ENCODE peak calls at places on chromosome 16, in nine cellular contexts. W is IMR-90, I is fibroblast of lung, A is PC-3, V is upper lobe of left lung, M is dorsolateral prefrontal cortex, K is body of pancreas, O is heart right ventricle, J is upper lobe of right lung. R is an unnamed sample.

GRCh38 chr16:53089434-53090270 is 34.9 kb downstream of the CHD9 start:
- DNase-seq in O (no peak), V (no peak), I (peak), J (no peak), M (no peak), A (no peak), K (no peak), W (no peak), R (no peak)

GRCh38 chr16:71410146-71410545 is 31.7 kb downstream of the TLE7 start:
- DNase-seq in V (no peak), O (no peak), I (no peak), J (no peak), K (no peak), M (no peak), A (no peak), W (no peak), R (no peak)

GRCh38 chr16:84593825-84594724 is 23.8 kb downstream of the COTL1 start:
- DNase-seq in I (peak), M (peak), V (peak), O (no peak), A (no peak), J (peak), K (no peak), W (no peak), R (no peak)

GRCh38 chr16:58716468-58716867 is 17.6 kb downstream of the GOT2 start:
- DNase-seq in M (no peak), I (no peak), V (no peak), O (no peak), A (no peak), K (no peak), J (no peak), W (peak), R (no peak)

GRCh38 chr16:27284865-27285675 is 16.5 kb upstream of the NSMCE1 start:
- DNase-seq in V (no peak), K (no peak), A (no peak), J (no peak), W (no peak), O (no peak), M (no peak), I (no peak), R (no peak)

GRCh38 chr16:53465606-53466290 is 31.5 kb downstream of the RBL2 start:
- DNase-seq in J (no peak), A (peak), K (peak), W (peak), O (no peak), V (no peak), M (no peak), I (peak), R (peak)

GRCh38 chr16:48720266-48720665 is 110.3 kb upstream of the N4BP1 start:
- DNase-seq in M (no peak), A (peak), V (no peak), I (no peak), K (no peak), J (no peak), W (peak), O (no peak), R (peak)

GRCh38 chr16:85569615-85570212 is 43.4 kb upstream of the GSE1 start:
- DNase-seq in W (peak), O (no peak), I (peak), K (peak), A (peak), V (peak), J (no peak), M (no peak), R (peak)

GRCh38 chr16:69451166-69451565 is 26.7 kb downstream of the CYB5B start:
- DNase-seq in W (no peak), J (no peak), V (no peak), O (no peak), A (peak), I (peak), K (no peak), M (no peak), R (no peak)

GRCh38 chr16:31071861-31072260 is 2.2 kb downstream of the ZNF668 start:
- DNase-seq in M (no peak), K (no peak), A (peak), V (no peak), J (no peak), I (peak), W (peak), O (no peak), R (peak)

GRCh38 chr16:54931041-54931756 is 534 bp downstream of the IRX5 start:
- DNase-seq in M (no peak), A (no peak), O (peak), K (no peak), I (peak), V (no peak), J (peak), W (no peak), R (no peak)

GRCh38 chr16:26178298-26178697 is 486.5 kb downstream of the HS3ST4 start:
- DNase-seq in J (no peak), A (no peak), K (no peak), O (no peak), V (no peak), M (no peak), I (no peak), W (no peak), R (no peak)

GRCh38 chr16:84582958-84583516 is 34.8 kb downstream of the COTL1 start:
- DNase-seq in A (no peak), M (no peak), J (no peak), W (peak), V (no peak), O (no peak), I (peak), K (no peak), R (peak)

GRCh38 chr16:66717112-66717675 is 20.7 kb upstream of the CMTM4 start:
- DNase-seq in W (peak), O (peak), I (peak), M (peak), V (peak), K (no peak), J (no peak), A (peak), R (peak)

GRCh38 chr16:3513892-3514600 is 13.2 kb downstream of the CLUAP1 start:
- DNase-seq in I (no peak), K (no peak), V (no peak), O (no peak), M (no peak), J (no peak), W (peak), A (no peak), R (no peak)

GRCh38 chr16:89821438-89822187 is 5.2 kb upstream of the FANCA start:
- DNase-seq in M (no peak), W (no peak), K (no peak), A (no peak), V (no peak), J (no peak), O (no peak), I (no peak), R (no peak)

DNA sequence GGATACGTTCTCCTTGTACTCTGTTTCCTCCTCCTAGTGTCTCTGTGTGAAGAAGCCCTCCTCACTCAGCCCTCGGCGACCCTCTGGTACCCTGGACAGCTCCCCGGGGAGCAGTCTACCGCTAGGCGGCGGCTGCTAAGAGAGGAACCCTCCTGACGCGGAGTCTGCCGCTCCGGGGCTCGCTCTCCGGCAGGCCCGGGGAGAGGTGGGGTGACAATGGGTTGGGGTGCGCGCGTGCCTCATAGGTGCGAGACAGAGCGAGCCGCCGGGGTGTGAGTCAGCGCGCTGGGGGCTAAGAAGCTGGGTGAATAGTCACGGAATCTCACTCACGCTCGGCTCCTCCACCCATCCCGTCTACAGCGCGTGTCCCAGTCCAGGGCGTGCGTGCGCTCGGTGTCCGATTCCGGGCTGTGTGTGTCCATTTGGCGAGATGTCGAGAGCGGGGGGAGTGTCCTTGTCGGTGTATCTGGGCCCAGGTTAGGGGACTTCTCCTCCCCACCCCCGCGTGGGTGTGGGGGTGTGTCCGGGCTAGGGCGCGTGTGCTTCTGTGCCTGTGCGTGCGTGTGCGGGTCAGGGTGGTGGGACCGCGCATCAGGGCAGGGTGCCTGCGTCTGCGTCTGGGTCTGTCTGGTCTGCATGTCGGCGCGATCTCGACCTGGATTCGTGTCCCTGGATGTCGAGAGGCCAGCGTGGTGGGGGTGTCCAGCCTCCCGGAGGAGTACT is 578 bp upstream of the HS3ST2 start:
- DNase-seq in M (peak), O (peak), A (peak), V (no peak), I (peak), W (peak), J (peak), K (peak), R (no peak)
- TF ChIP-seq CTCF in M (peak), O (peak), A (peak), V (peak), I (peak), W (peak), J (peak), K (no peak), R (peak)

DNA sequence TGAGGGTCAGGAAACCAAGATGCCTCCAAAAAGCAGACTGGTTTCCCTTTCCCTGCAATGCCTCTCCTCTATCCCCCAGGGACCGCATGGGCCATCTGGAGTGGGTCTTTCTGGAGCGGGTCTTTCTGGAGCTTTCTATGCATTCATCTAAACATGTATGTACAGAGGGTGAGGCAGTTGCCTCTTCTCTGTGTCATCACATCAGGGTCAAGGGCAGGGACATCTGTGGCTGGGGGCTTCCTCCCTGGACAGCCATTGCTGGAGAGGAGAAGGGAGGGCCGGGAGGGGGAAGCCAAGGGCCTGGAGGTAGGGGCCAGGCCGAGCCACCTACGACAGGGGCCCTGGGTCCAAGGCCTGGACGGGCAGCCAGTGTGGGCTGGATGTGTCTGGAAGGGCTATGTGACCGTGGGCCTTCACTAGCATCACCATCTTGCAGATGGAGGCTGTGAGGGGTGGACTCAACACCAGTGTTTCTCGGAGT is 840 bp downstream of the ADCY7 start:
- DNase-seq in I (no peak), V (no peak), O (no peak), A (no peak), M (no peak), J (no peak), K (no peak), W (no peak), R (no peak)
- H3K4me3 ChIP-seq in I (no peak), V (peak), O (peak), A (no peak), M (no peak), J (peak), K (no peak), W (no peak), R (peak)

DNA sequence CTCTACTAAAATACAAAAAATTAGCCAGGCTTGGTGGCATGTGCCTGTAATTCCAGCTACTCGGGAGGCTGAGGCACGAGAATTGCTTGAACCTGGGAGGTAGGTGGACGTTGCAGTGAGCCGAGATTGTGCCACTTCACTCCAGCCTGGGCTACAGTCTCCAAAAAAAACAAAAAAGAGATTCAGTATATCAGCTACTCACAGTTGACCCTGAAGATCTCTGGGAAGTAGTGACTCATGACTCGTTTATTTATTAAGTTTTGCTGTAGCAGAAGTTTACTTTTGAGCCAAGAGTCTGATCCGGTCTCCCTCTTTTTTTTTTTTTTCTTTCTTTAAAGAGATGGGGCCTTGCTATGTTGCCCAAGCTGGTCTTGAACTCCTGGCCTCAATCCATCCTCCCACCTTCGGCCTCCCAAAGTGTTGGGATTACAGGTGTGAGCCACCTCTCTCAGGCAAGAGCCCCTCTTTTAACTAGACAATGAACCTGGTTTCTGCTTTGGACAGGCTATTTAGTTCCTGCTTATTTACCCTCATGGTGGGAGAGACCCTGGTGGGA is 4.4 kb downstream of the MVP start:
- DNase-seq in W (peak), M (no peak), V (no peak), J (no peak), O (no peak), K (no peak), I (peak), A (peak), R (no peak)
- H3K27ac ChIP-seq in W (peak), M (peak), V (peak), J (peak), O (peak), K (peak), I (peak), A (peak), R (peak)

GRCh38 chr16:81585785-81586184 is 141.2 kb downstream of the CMIP start:
- DNase-seq in V (no peak), J (no peak), M (no peak), W (no peak), A (peak), O (no peak), K (no peak), I (no peak), R (no peak)

GRCh38 chr16:81582655-81583441 is 138.2 kb downstream of the CMIP start:
- DNase-seq in W (no peak), K (peak), V (no peak), O (no peak), M (peak), A (no peak), I (no peak), J (no peak), R (no peak)

GRCh38 chr16:81581107-81581506 is 136.5 kb downstream of the CMIP start:
- DNase-seq in M (no peak), A (peak), J (no peak), K (no peak), O (no peak), I (peak), W (no peak), V (no peak), R (no peak)

GRCh38 chr16:81586421-81586820 is 141.8 kb downstream of the CMIP start:
- DNase-seq in W (peak), J (no peak), V (no peak), M (no peak), O (no peak), K (no peak), I (peak), A (peak), R (no peak)

DNA sequence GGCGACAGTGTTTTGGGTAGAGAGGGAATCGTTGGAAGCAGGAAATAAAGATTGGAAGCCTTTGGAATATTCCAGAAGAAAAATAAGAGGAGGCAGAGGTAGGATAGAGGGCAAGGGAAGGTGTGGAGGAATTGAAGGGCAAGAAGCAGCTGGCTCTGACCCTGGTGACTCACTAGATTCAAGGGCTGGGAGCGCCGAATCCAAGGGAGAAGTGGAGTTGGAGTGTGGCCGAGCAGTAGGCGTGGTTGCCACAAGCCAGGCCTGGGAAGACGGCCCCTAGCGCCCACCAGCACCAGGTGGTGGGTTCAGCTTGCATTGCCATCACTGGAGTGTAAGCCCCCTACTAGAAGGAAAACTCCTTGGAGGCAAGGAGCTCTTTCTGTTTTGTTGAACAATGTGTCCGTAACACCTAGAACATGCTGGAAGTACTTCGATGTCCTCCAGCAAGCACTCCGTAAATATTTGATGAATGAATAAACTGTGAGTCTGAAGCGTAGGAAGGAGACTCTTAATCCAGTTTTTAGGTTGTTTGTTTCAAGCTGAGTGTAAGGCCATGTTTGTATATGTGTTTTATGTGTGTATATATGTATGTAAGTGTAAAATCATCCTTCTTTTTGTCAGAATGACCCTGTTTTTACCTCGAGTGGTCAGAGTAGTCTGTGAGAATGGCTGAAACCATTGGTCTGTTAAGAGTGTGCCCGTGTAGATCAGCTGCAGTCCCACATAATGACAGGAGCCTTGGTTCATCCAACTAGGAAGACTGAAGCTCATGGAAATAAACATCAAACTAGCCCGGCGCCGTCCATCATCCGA is 139.5 kb downstream of the CMIP start:
- DNase-seq in J (peak), O (no peak), W (peak), I (peak), K (no peak), M (no peak), A (peak), V (peak), R (no peak)
- TF ChIP-seq CTCF in J (no peak), O (no peak), W (no peak), I (no peak), K (no peak), M (no peak), A (no peak), V (peak), R (no peak)

R was measured in brain microvascular endothelial cell.